ENCODE peak calls at places on chromosomes 13 and 19, in seven cellular contexts. One of them, this sample, is unnamed.

GRCh38 chr19:51142119-51142518 is at the start of gene SIGLEC7:
- DNase-seq in suprapubic skin: no peak
- DNase-seq in ovary: no peak
- DNase-seq in SK-N-SH: no peak
- DNase-seq in tibial nerve: peak
- DNase-seq in stomach: no peak
- DNase-seq in A549: no peak
- DNase-seq in this sample: peak

GRCh38 chr19:48539503-48540096 is 12.4 kb upstream of the SULT2B1 start:
- DNase-seq in stomach: peak
- DNase-seq in tibial nerve: peak
- DNase-seq in A549: peak
- DNase-seq in SK-N-SH: peak
- DNase-seq in ovary: no peak
- DNase-seq in suprapubic skin: no peak
- DNase-seq in this sample: peak

GRCh38 chr19:5166262-5166661 is 174.3 kb downstream of the PTPRS start:
- DNase-seq in ovary: no peak
- DNase-seq in tibial nerve: no peak
- DNase-seq in stomach: no peak
- DNase-seq in SK-N-SH: no peak
- DNase-seq in suprapubic skin: no peak
- DNase-seq in A549: peak
- DNase-seq in this sample: no peak

GRCh38 chr19:50994129-50994528 is 7.3 kb downstream of the KLK8 start:
- DNase-seq in SK-N-SH: no peak
- DNase-seq in A549: peak
- DNase-seq in suprapubic skin: no peak
- DNase-seq in ovary: no peak
- DNase-seq in tibial nerve: no peak
- DNase-seq in stomach: no peak
- DNase-seq in this sample: no peak

GRCh38 chr19:49936549-49936948 is 7.2 kb upstream of the NUP62 start:
- DNase-seq in suprapubic skin: no peak
- DNase-seq in tibial nerve: no peak
- DNase-seq in stomach: no peak
- DNase-seq in ovary: no peak
- DNase-seq in A549: no peak
- DNase-seq in SK-N-SH: no peak
- DNase-seq in this sample: no peak

GRCh38 chr13:23609414-23610186 is 39.4 kb downstream of the TNFRSF19 start:
- DNase-seq in ovary: peak
- DNase-seq in tibial nerve: peak
- DNase-seq in stomach: no peak
- DNase-seq in A549: no peak
- DNase-seq in suprapubic skin: no peak
- DNase-seq in SK-N-SH: no peak
- DNase-seq in this sample: no peak

GRCh38 chr19:574658-575526 is 2.5 kb downstream of the BSG start:
- DNase-seq in suprapubic skin: no peak
- DNase-seq in stomach: peak
- DNase-seq in SK-N-SH: no peak
- DNase-seq in tibial nerve: no peak
- DNase-seq in ovary: no peak
- DNase-seq in A549: no peak
- DNase-seq in this sample: no peak

GRCh38 chr13:105135852-105136251 is 1399.6 kb downstream of the EFNB2 start:
- DNase-seq in ovary: no peak
- DNase-seq in suprapubic skin: no peak
- DNase-seq in stomach: no peak
- DNase-seq in A549: no peak
- DNase-seq in SK-N-SH: peak
- DNase-seq in tibial nerve: no peak
- DNase-seq in this sample: no peak

GRCh38 chr13:19184176-19184575 is 2.6 kb upstream of the TUBA3C start:
- DNase-seq in tibial nerve: no peak
- DNase-seq in stomach: peak
- DNase-seq in SK-N-SH: no peak
- DNase-seq in ovary: no peak
- DNase-seq in A549: no peak
- DNase-seq in suprapubic skin: peak
- DNase-seq in this sample: no peak

GRCh38 chr19:39262496-39262895 is 5.7 kb upstream of the IFNL2 start:
- DNase-seq in stomach: no peak
- DNase-seq in A549: no peak
- DNase-seq in SK-N-SH: no peak
- DNase-seq in ovary: no peak
- DNase-seq in suprapubic skin: no peak
- DNase-seq in tibial nerve: no peak
- DNase-seq in this sample: no peak

GRCh38 chr19:15321739-15322138 is 10.6 kb downstream of the BRD4 start:
- DNase-seq in A549: no peak
- DNase-seq in suprapubic skin: no peak
- DNase-seq in SK-N-SH: no peak
- DNase-seq in tibial nerve: no peak
- DNase-seq in stomach: no peak
- DNase-seq in ovary: no peak
- DNase-seq in this sample: no peak

GRCh38 chr19:15317392-15318011 is 14.8 kb downstream of the BRD4 start:
- DNase-seq in ovary: no peak
- DNase-seq in A549: no peak
- DNase-seq in SK-N-SH: no peak
- DNase-seq in suprapubic skin: no peak
- DNase-seq in stomach: no peak
- DNase-seq in tibial nerve: no peak
- DNase-seq in this sample: no peak

GRCh38 chr19:15318241-15318691 is 14.1 kb downstream of the BRD4 start:
- DNase-seq in tibial nerve: no peak
- DNase-seq in stomach: no peak
- DNase-seq in suprapubic skin: no peak
- DNase-seq in ovary: no peak
- DNase-seq in A549: no peak
- DNase-seq in SK-N-SH: no peak
- DNase-seq in this sample: no peak

GRCh38 chr19:15323496-15324235 is 8.7 kb downstream of the BRD4 start:
- DNase-seq in ovary: peak
- DNase-seq in SK-N-SH: no peak
- DNase-seq in suprapubic skin: no peak
- DNase-seq in A549: no peak
- DNase-seq in tibial nerve: peak
- DNase-seq in stomach: peak
- DNase-seq in this sample: peak

DNA sequence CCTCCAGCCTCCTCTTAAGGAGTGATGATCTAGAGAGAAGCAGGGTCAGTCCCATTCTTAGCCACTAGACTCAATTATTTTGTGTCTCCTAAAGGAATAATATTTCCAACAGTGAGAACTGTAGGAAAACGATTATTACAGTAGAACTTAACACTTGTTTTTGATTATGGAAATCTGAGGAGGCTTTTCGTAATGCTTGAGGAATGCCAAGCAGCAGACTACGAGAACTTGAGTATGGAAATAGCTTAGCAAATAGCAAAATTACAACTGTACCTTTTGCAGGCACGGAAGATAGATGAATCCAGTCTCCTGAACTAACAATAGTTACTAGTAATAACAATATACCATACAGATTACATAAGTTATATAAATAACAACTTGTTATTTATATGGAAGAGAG is 12.2 kb downstream of the BRD4 start:
- DNase-seq in A549: no peak
- DNase-seq in SK-N-SH: no peak
- DNase-seq in tibial nerve: no peak
- DNase-seq in ovary: no peak
- DNase-seq in suprapubic skin: no peak
- DNase-seq in stomach: no peak
- DNase-seq in this sample: no peak
- TF ChIP-seq EP300 in A549: no peak
- TF ChIP-seq EP300 in SK-N-SH: no peak
- TF ChIP-seq EP300 in tibial nerve: no peak
- TF ChIP-seq EP300 in ovary: no peak
- TF ChIP-seq EP300 in suprapubic skin: no peak
- TF ChIP-seq EP300 in stomach: no peak
- TF ChIP-seq EP300 in this sample: no peak

GRCh38 chr13:61664821-61665705 is 249.4 kb upstream of the PCDH20 start:
- DNase-seq in tibial nerve: no peak
- DNase-seq in A549: no peak
- DNase-seq in stomach: peak
- DNase-seq in suprapubic skin: no peak
- DNase-seq in ovary: no peak
- DNase-seq in SK-N-SH: no peak
- DNase-seq in this sample: no peak
- TF ChIP-seq EP300 in tibial nerve: no peak
- TF ChIP-seq EP300 in A549: no peak
- TF ChIP-seq EP300 in stomach: no peak
- TF ChIP-seq EP300 in suprapubic skin: no peak
- TF ChIP-seq EP300 in ovary: no peak
- TF ChIP-seq EP300 in SK-N-SH: no peak
- TF ChIP-seq EP300 in this sample: no peak

GRCh38 chr13:31962661-31963345 is 68.8 kb upstream of the FRY start:
- DNase-seq in stomach: no peak
- DNase-seq in ovary: no peak
- DNase-seq in A549: no peak
- DNase-seq in tibial nerve: no peak
- DNase-seq in suprapubic skin: no peak
- DNase-seq in SK-N-SH: no peak
- DNase-seq in this sample: no peak

GRCh38 chr13:31968473-31968872 is 63.1 kb upstream of the FRY start:
- DNase-seq in A549: no peak
- DNase-seq in ovary: no peak
- DNase-seq in tibial nerve: peak
- DNase-seq in SK-N-SH: no peak
- DNase-seq in stomach: peak
- DNase-seq in suprapubic skin: no peak
- DNase-seq in this sample: peak

GRCh38 chr13:31967155-31967554 is 64.4 kb upstream of the FRY start:
- DNase-seq in ovary: no peak
- DNase-seq in stomach: no peak
- DNase-seq in SK-N-SH: no peak
- DNase-seq in tibial nerve: no peak
- DNase-seq in suprapubic skin: no peak
- DNase-seq in A549: no peak
- DNase-seq in this sample: no peak

GRCh38 chr13:31964168-31964567 is 67.4 kb upstream of the FRY start:
- DNase-seq in stomach: no peak
- DNase-seq in tibial nerve: no peak
- DNase-seq in A549: no peak
- DNase-seq in SK-N-SH: no peak
- DNase-seq in ovary: no peak
- DNase-seq in suprapubic skin: no peak
- DNase-seq in this sample: no peak

GRCh38 chr13:31965361-31966066 is 66.1 kb upstream of the FRY start:
- DNase-seq in stomach: no peak
- DNase-seq in tibial nerve: no peak
- DNase-seq in suprapubic skin: no peak
- DNase-seq in ovary: no peak
- DNase-seq in A549: no peak
- DNase-seq in SK-N-SH: no peak
- DNase-seq in this sample: no peak
- TF ChIP-seq EP300 in stomach: no peak
- TF ChIP-seq EP300 in tibial nerve: no peak
- TF ChIP-seq EP300 in suprapubic skin: no peak
- TF ChIP-seq EP300 in ovary: no peak
- TF ChIP-seq EP300 in A549: no peak
- TF ChIP-seq EP300 in SK-N-SH: no peak
- TF ChIP-seq EP300 in this sample: no peak

GRCh38 chr19:46413262-46414031 is at the start of gene CCDC8:
- DNase-seq in tibial nerve: peak
- DNase-seq in ovary: peak
- DNase-seq in suprapubic skin: no peak
- DNase-seq in stomach: no peak
- DNase-seq in SK-N-SH: no peak
- DNase-seq in A549: no peak
- DNase-seq in this sample: peak

GRCh38 chr19:46412983-46413261 is 442 bp downstream of the CCDC8 start:
- DNase-seq in ovary: no peak
- DNase-seq in suprapubic skin: no peak
- DNase-seq in tibial nerve: no peak
- DNase-seq in A549: no peak
- DNase-seq in stomach: no peak
- DNase-seq in SK-N-SH: no peak
- DNase-seq in this sample: no peak

GRCh38 chr19:46410205-46411087 is 2.9 kb downstream of the CCDC8 start:
- DNase-seq in ovary: no peak
- DNase-seq in stomach: no peak
- DNase-seq in SK-N-SH: no peak
- DNase-seq in A549: no peak
- DNase-seq in suprapubic skin: no peak
- DNase-seq in tibial nerve: no peak
- DNase-seq in this sample: no peak

GRCh38 chr19:46412034-46412982 is 1.1 kb downstream of the CCDC8 start:
- DNase-seq in stomach: no peak
- DNase-seq in suprapubic skin: no peak
- DNase-seq in tibial nerve: no peak
- DNase-seq in ovary: no peak
- DNase-seq in A549: no peak
- DNase-seq in SK-N-SH: no peak
- DNase-seq in this sample: no peak

DNA sequence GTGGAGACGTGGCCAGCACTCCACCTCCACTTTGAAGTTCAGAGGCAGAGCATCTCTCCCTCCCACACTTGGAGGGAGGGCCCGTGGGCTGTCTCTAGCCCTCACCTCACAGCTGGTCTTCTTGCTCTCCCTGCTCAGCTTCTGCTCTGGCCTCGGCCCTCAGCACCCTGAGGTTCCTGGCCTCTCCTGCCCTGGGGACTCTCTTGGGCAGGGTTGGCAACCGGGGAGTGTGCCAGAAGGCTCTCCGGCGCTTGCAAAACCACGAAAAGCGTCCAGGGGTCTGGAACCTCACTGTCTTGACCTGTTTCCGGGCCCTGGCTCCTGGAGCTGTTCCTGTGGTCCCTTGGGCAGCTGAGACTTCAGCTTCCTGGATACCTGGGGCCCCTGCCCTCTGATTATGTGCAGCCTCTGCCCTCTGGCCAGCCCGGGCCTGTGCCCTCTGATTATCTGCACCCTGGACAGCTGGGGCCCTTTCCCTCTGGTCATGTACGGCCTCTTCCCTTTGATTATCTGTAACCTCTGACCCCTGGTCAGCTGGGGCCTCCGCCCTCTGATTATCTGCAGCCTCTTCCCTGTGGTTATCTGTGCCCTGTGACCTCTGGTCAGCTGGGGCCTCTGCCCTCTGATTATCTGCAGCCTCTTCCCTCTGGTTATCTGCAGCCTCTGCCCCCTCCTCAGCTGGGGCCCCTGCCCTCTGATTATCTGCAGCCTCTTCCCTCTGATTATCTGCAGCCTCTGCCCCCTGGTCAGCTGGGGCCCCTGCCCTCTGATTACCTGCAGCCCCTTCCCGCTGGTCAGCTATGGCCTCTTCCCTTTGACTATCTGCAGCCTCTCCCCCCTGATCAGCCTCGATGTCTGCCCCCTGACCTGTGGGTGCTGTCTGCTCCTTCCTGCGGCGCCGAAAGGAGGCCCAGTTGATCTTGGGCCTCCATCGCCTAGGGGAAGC is 2.0 kb downstream of the CCDC8 start:
- DNase-seq in stomach: no peak
- DNase-seq in A549: no peak
- DNase-seq in ovary: no peak
- DNase-seq in SK-N-SH: no peak
- DNase-seq in tibial nerve: no peak
- DNase-seq in suprapubic skin: no peak
- DNase-seq in this sample: no peak
- TF ChIP-seq EP300 in stomach: no peak
- TF ChIP-seq EP300 in A549: no peak
- TF ChIP-seq EP300 in ovary: no peak
- TF ChIP-seq EP300 in SK-N-SH: no peak
- TF ChIP-seq EP300 in tibial nerve: no peak
- TF ChIP-seq EP300 in suprapubic skin: no peak
- TF ChIP-seq EP300 in this sample: no peak

This sample was measured in transverse colon.